ENCODE peak calls at places on chromosomes 6 and 20, in six cellular contexts. One of them, this sample, is unnamed. For H3K4me1, the result is how much of the 10 kb centered on the place peaks cover.

GRCh38 chr20:25254986-25255680 is 7.2 kb downstream of the PYGB start:
- DNase-seq in NT2/D1: no peak
- DNase-seq in HCT116: no peak
- DNase-seq in CD4-positive, CD25-positive, alpha-beta regulatory T cell: no peak
- DNase-seq in H9: peak
- DNase-seq in BE2C: no peak
- DNase-seq in this sample: no peak

GRCh38 chr20:16810216-16810615 is 62.1 kb downstream of the OTOR start:
- DNase-seq in CD4-positive, CD25-positive, alpha-beta regulatory T cell: no peak
- DNase-seq in H9: no peak
- DNase-seq in NT2/D1: no peak
- DNase-seq in BE2C: no peak
- DNase-seq in HCT116: no peak
- DNase-seq in this sample: no peak

GRCh38 chr6:150652848-150653613 is 53.3 kb downstream of the PLEKHG1 start:
- DNase-seq in BE2C: no peak
- DNase-seq in HCT116: no peak
- DNase-seq in CD4-positive, CD25-positive, alpha-beta regulatory T cell: no peak
- DNase-seq in H9: no peak
- DNase-seq in NT2/D1: no peak
- DNase-seq in this sample: no peak

GRCh38 chr20:57990396-57990987 is 238.0 kb downstream of the ANKRD60 start:
- DNase-seq in HCT116: no peak
- DNase-seq in BE2C: no peak
- DNase-seq in H9: no peak
- DNase-seq in NT2/D1: no peak
- DNase-seq in CD4-positive, CD25-positive, alpha-beta regulatory T cell: no peak
- DNase-seq in this sample: no peak

GRCh38 chr6:35897036-35897435 is 23.9 kb downstream of the SRPK1 start:
- DNase-seq in HCT116: no peak
- DNase-seq in BE2C: no peak
- DNase-seq in H9: no peak
- DNase-seq in CD4-positive, CD25-positive, alpha-beta regulatory T cell: no peak
- DNase-seq in NT2/D1: no peak
- DNase-seq in this sample: no peak

GRCh38 chr6:105798057-105798456 is 288.1 kb upstream of the PRDM1 start:
- DNase-seq in BE2C: no peak
- DNase-seq in H9: no peak
- DNase-seq in CD4-positive, CD25-positive, alpha-beta regulatory T cell: no peak
- DNase-seq in NT2/D1: no peak
- DNase-seq in HCT116: no peak
- DNase-seq in this sample: no peak

GRCh38 chr20:8875586-8875985 is 193.3 kb upstream of the PLCB4 start:
- DNase-seq in BE2C: no peak
- DNase-seq in CD4-positive, CD25-positive, alpha-beta regulatory T cell: no peak
- DNase-seq in NT2/D1: no peak
- DNase-seq in HCT116: no peak
- DNase-seq in H9: no peak
- DNase-seq in this sample: no peak

GRCh38 chr6:40164345-40164755 is 230.1 kb upstream of the MOCS1 start:
- DNase-seq in HCT116: no peak
- DNase-seq in BE2C: peak
- DNase-seq in CD4-positive, CD25-positive, alpha-beta regulatory T cell: no peak
- DNase-seq in NT2/D1: no peak
- DNase-seq in H9: peak
- DNase-seq in this sample: no peak

GRCh38 chr20:25310921-25311728 is 63.2 kb downstream of the PYGB start:
- DNase-seq in NT2/D1: no peak
- DNase-seq in CD4-positive, CD25-positive, alpha-beta regulatory T cell: no peak
- DNase-seq in BE2C: no peak
- DNase-seq in HCT116: no peak
- DNase-seq in H9: no peak
- DNase-seq in this sample: no peak

GRCh38 chr6:35142578-35142977 is 1.4 kb upstream of the TCP11 start:
- DNase-seq in H9: no peak
- DNase-seq in NT2/D1: no peak
- DNase-seq in BE2C: no peak
- DNase-seq in CD4-positive, CD25-positive, alpha-beta regulatory T cell: no peak
- DNase-seq in HCT116: no peak
- DNase-seq in this sample: no peak

GRCh38 chr20:2872304-2873009 is 824 bp upstream of the PTPRA start:
- DNase-seq in BE2C: peak
- DNase-seq in CD4-positive, CD25-positive, alpha-beta regulatory T cell: peak
- DNase-seq in NT2/D1: no peak
- DNase-seq in H9: peak
- DNase-seq in HCT116: no peak
- DNase-seq in this sample: peak

GRCh38 chr20:33023439-33024262 is 7.8 kb upstream of the BPIFB6 start:
- DNase-seq in HCT116: no peak
- DNase-seq in BE2C: no peak
- DNase-seq in CD4-positive, CD25-positive, alpha-beta regulatory T cell: no peak
- DNase-seq in H9: no peak
- DNase-seq in NT2/D1: no peak
- DNase-seq in this sample: no peak

GRCh38 chr20:11922561-11922960 is 4.9 kb downstream of the BTBD3 start:
- DNase-seq in H9: no peak
- DNase-seq in NT2/D1: no peak
- DNase-seq in CD4-positive, CD25-positive, alpha-beta regulatory T cell: no peak
- DNase-seq in HCT116: no peak
- DNase-seq in BE2C: no peak
- DNase-seq in this sample: no peak

GRCh38 chr6:41785689-41786450 is 1.6 kb upstream of the TOMM6 start:
- DNase-seq in BE2C: peak
- DNase-seq in NT2/D1: no peak
- DNase-seq in HCT116: no peak
- DNase-seq in CD4-positive, CD25-positive, alpha-beta regulatory T cell: no peak
- DNase-seq in H9: peak
- DNase-seq in this sample: no peak

GRCh38 chr6:17703256-17703694 is 3.5 kb downstream of the NUP153 start:
- DNase-seq in NT2/D1: no peak
- DNase-seq in H9: no peak
- DNase-seq in HCT116: no peak
- DNase-seq in CD4-positive, CD25-positive, alpha-beta regulatory T cell: peak
- DNase-seq in BE2C: peak
- DNase-seq in this sample: no peak

GRCh38 chr6:106684011-106684410 is 54.6 kb downstream of the QRSL1 start:
- DNase-seq in H9: no peak
- DNase-seq in BE2C: no peak
- DNase-seq in NT2/D1: no peak
- DNase-seq in CD4-positive, CD25-positive, alpha-beta regulatory T cell: no peak
- DNase-seq in HCT116: no peak
- DNase-seq in this sample: no peak

GRCh38 chr6:89118931-89119330 is 1.1 kb upstream of the SRSF12 start:
- DNase-seq in CD4-positive, CD25-positive, alpha-beta regulatory T cell: no peak
- DNase-seq in BE2C: no peak
- DNase-seq in HCT116: no peak
- DNase-seq in NT2/D1: no peak
- DNase-seq in H9: no peak
- DNase-seq in this sample: no peak

GRCh38 chr6:123203928-123204327 is 207.9 kb downstream of the CLVS2 start:
- DNase-seq in HCT116: no peak
- DNase-seq in BE2C: no peak
- DNase-seq in CD4-positive, CD25-positive, alpha-beta regulatory T cell: no peak
- DNase-seq in NT2/D1: peak
- DNase-seq in H9: no peak
- DNase-seq in this sample: no peak

GRCh38 chr20:47318027-47318595 is 38.4 kb downstream of the ZMYND8 start:
- DNase-seq in BE2C: no peak
- DNase-seq in NT2/D1: peak
- DNase-seq in HCT116: no peak
- DNase-seq in H9: peak
- DNase-seq in CD4-positive, CD25-positive, alpha-beta regulatory T cell: no peak
- DNase-seq in this sample: no peak
- H3K4me1 ChIP-seq in BE2C: under half
- H3K4me1 ChIP-seq in NT2/D1: under half
- H3K4me1 ChIP-seq in HCT116: half or more
- H3K4me1 ChIP-seq in H9: under half
- H3K4me1 ChIP-seq in CD4-positive, CD25-positive, alpha-beta regulatory T cell: under half
- H3K4me1 ChIP-seq in this sample: under half

GRCh38 chr6:139325686-139326085 is 33.9 kb upstream of the TXLNB start:
- DNase-seq in CD4-positive, CD25-positive, alpha-beta regulatory T cell: no peak
- DNase-seq in NT2/D1: no peak
- DNase-seq in HCT116: no peak
- DNase-seq in H9: no peak
- DNase-seq in BE2C: no peak
- DNase-seq in this sample: no peak

GRCh38 chr6:139325003-139325600 is 33.3 kb upstream of the TXLNB start:
- DNase-seq in NT2/D1: no peak
- DNase-seq in CD4-positive, CD25-positive, alpha-beta regulatory T cell: no peak
- DNase-seq in H9: no peak
- DNase-seq in BE2C: no peak
- DNase-seq in HCT116: no peak
- DNase-seq in this sample: no peak

GRCh38 chr6:139327038-139327437 is 35.2 kb upstream of the TXLNB start:
- DNase-seq in BE2C: no peak
- DNase-seq in H9: no peak
- DNase-seq in HCT116: no peak
- DNase-seq in CD4-positive, CD25-positive, alpha-beta regulatory T cell: no peak
- DNase-seq in NT2/D1: no peak
- DNase-seq in this sample: no peak

GRCh38 chr6:139329224-139329623 is 37.4 kb upstream of the TXLNB start:
- DNase-seq in HCT116: no peak
- DNase-seq in CD4-positive, CD25-positive, alpha-beta regulatory T cell: no peak
- DNase-seq in H9: no peak
- DNase-seq in NT2/D1: no peak
- DNase-seq in BE2C: no peak
- DNase-seq in this sample: no peak

DNA sequence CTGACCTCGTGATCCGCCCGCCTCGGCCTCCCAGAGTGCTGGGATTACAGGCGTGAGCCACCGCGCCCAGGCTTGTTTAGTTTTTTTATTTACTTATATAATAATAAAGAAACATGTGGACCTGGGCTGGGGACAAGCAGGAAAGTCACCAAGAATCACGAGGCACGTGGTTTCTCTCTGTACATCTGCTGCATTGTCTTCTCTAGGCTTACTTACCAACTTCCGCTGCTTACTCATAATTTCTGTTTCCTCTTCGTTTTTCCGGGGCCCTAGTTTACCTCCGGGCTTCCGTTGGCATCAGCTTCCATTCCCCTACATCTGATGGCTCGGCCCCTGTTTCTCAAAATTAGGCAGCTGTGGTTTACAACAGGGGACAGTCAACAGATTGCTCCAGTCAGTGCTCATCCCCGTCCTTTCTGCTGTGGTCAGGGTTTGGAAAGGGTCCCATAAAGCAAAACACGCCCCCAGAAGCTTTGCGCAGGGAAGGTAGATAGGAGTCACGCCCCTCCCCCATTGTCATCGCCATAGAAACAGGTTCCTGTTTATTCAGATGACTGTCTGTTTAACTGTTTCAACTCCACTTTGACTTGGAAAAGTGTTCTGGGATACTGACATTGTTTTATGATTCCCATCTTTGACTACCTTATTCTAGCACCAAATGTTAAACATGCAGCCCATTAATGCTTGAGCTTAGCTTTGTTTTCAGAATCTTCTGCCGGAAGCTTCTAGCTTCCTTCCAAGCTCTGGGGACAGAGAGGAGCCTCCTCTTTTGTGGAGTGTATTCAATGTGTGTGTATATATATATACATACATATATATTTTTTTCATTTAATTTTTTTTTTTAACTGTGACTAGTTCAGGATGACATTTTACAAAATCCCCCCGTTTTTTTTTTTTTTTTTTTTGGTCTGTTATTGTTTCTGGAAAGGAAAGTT is 32.0 kb upstream of the TXLNB start:
- DNase-seq in BE2C: peak
- DNase-seq in H9: peak
- DNase-seq in CD4-positive, CD25-positive, alpha-beta regulatory T cell: peak
- DNase-seq in HCT116: no peak
- DNase-seq in NT2/D1: peak
- DNase-seq in this sample: peak
- H3K4me1 ChIP-seq in BE2C: under half
- H3K4me1 ChIP-seq in H9: under half
- H3K4me1 ChIP-seq in CD4-positive, CD25-positive, alpha-beta regulatory T cell: under half
- H3K4me1 ChIP-seq in HCT116: under half
- H3K4me1 ChIP-seq in NT2/D1: under half
- H3K4me1 ChIP-seq in this sample: under half

GRCh38 chr6:37550436-37550835 is 50.7 kb upstream of the CCDC167 start:
- DNase-seq in HCT116: no peak
- DNase-seq in CD4-positive, CD25-positive, alpha-beta regulatory T cell: no peak
- DNase-seq in BE2C: no peak
- DNase-seq in NT2/D1: no peak
- DNase-seq in H9: no peak
- DNase-seq in this sample: no peak

GRCh38 chr6:37549186-37549957 is 49.7 kb upstream of the CCDC167 start:
- DNase-seq in HCT116: no peak
- DNase-seq in BE2C: peak
- DNase-seq in NT2/D1: no peak
- DNase-seq in CD4-positive, CD25-positive, alpha-beta regulatory T cell: no peak
- DNase-seq in H9: no peak
- DNase-seq in this sample: no peak

GRCh38 chr6:37546141-37546871 is 46.6 kb upstream of the CCDC167 start:
- DNase-seq in BE2C: peak
- DNase-seq in CD4-positive, CD25-positive, alpha-beta regulatory T cell: no peak
- DNase-seq in H9: peak
- DNase-seq in HCT116: no peak
- DNase-seq in NT2/D1: no peak
- DNase-seq in this sample: no peak

GRCh38 chr6:37547564-37548061 is 47.9 kb upstream of the CCDC167 start:
- DNase-seq in H9: no peak
- DNase-seq in CD4-positive, CD25-positive, alpha-beta regulatory T cell: peak
- DNase-seq in HCT116: no peak
- DNase-seq in NT2/D1: no peak
- DNase-seq in BE2C: peak
- DNase-seq in this sample: no peak

GRCh38 chr6:37548067-37548674 is 48.5 kb upstream of the CCDC167 start:
- DNase-seq in HCT116: no peak
- DNase-seq in NT2/D1: no peak
- DNase-seq in H9: no peak
- DNase-seq in CD4-positive, CD25-positive, alpha-beta regulatory T cell: no peak
- DNase-seq in BE2C: no peak
- DNase-seq in this sample: no peak
- H3K4me1 ChIP-seq in HCT116: under half
- H3K4me1 ChIP-seq in NT2/D1: under half
- H3K4me1 ChIP-seq in H9: under half
- H3K4me1 ChIP-seq in CD4-positive, CD25-positive, alpha-beta regulatory T cell: under half
- H3K4me1 ChIP-seq in BE2C: under half
- H3K4me1 ChIP-seq in this sample: under half

GRCh38 chr6:163583558-163583957 is 169.0 kb downstream of the QKI start:
- DNase-seq in CD4-positive, CD25-positive, alpha-beta regulatory T cell: no peak
- DNase-seq in BE2C: no peak
- DNase-seq in HCT116: no peak
- DNase-seq in H9: no peak
- DNase-seq in NT2/D1: no peak
- DNase-seq in this sample: no peak
- H3K4me1 ChIP-seq in CD4-positive, CD25-positive, alpha-beta regulatory T cell: under half
- H3K4me1 ChIP-seq in BE2C: under half
- H3K4me1 ChIP-seq in HCT116: under half
- H3K4me1 ChIP-seq in H9: under half
- H3K4me1 ChIP-seq in NT2/D1: under half
- H3K4me1 ChIP-seq in this sample: under half

DNA sequence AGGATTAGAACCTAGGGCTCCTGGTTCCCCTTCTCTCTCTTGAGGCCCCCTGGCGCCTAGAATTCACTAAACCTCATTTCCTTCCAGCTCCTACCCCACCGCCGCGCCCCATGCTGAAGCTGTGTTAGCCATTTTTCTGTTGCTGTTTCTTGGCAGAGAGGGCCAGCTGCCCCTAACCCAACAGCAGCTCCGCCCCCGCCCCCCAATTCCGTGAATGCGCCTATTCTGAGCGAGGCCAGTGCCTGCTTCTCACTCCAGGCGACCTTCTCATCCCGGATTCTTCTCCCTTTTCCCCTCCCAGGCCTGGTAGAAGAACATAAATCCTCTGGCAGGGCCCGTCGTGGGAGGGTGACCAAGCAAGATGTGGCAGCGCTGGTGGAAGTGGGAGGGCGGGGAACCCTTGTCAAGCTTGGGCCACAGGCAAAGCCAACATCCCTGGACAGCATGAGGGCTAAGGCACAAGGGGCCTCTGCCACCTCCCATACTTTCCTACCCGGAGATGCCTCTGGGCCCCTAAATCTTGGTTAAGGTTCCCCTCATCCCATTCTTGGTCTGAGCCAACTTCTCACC is 521 bp downstream of the RBPJL start:
- DNase-seq in HCT116: no peak
- DNase-seq in CD4-positive, CD25-positive, alpha-beta regulatory T cell: no peak
- DNase-seq in BE2C: no peak
- DNase-seq in NT2/D1: no peak
- DNase-seq in H9: peak
- DNase-seq in this sample: no peak
- H3K4me1 ChIP-seq in HCT116: under half
- H3K4me1 ChIP-seq in CD4-positive, CD25-positive, alpha-beta regulatory T cell: under half
- H3K4me1 ChIP-seq in BE2C: under half
- H3K4me1 ChIP-seq in NT2/D1: under half
- H3K4me1 ChIP-seq in H9: under half
- H3K4me1 ChIP-seq in this sample: under half